ENCODE peak calls at places on chromosomes 7 and 10, in five cellular contexts. K is A549, A is endothelial cell of umbilical vein, R is K562, B is HepG2. P is an unnamed sample.

GRCh38 chr7:34718867-34719266 is 60.8 kb downstream of the NPSR1 start:
- DNase-seq in K (no peak), R (no peak), A (no peak), B (no peak), P (no peak)

GRCh38 chr10:28913436-28913835 is 236.1 kb downstream of the BAMBI start:
- DNase-seq in A (no peak), K (no peak), B (no peak), R (no peak), P (no peak)

GRCh38 chr10:58457761-58458616 is 54.7 kb upstream of the BICC1 start:
- DNase-seq in R (no peak), K (no peak), A (no peak), B (peak; percentile 92), P (no peak)

GRCh38 chr7:109309790-109310189 is 740.1 kb downstream of the DNAJB9 start:
- DNase-seq in B (no peak), K (no peak), A (no peak), R (no peak), P (no peak)

GRCh38 chr10:78904196-78904595 is 164.6 kb upstream of the ZMIZ1 start:
- DNase-seq in R (no peak), A (no peak), B (no peak), K (no peak), P (no peak)

GRCh38 chr7:22713463-22713862 is 13.5 kb upstream of the IL6 start:
- DNase-seq in K (no peak), R (no peak), A (no peak), B (no peak), P (no peak)

GRCh38 chr10:103929396-103929921 is 11.5 kb upstream of the STN1 start:
- DNase-seq in B (no peak), K (no peak), A (no peak), R (no peak), P (no peak)

GRCh38 chr10:33010132-33011037 is 52.4 kb upstream of the ITGB1 start:
- DNase-seq in R (no peak), A (peak; percentile 37), B (peak; percentile 34), K (peak; percentile 98), P (no peak)

GRCh38 chr10:75547391-75548298 is 116.2 kb downstream of the LRMDA start:
- DNase-seq in R (no peak), K (no peak), B (no peak), A (no peak), P (peak; percentile 33)

GRCh38 chr10:21194510-21194993 is 297.4 kb upstream of the NEBL start:
- DNase-seq in B (peak; percentile 31), R (no peak), K (peak; percentile 79), A (peak; percentile 23), P (no peak)

GRCh38 chr7:146922777-146923176 is 806.2 kb downstream of the CNTNAP2 start:
- DNase-seq in A (no peak), R (no peak), K (no peak), B (no peak), P (no peak)

GRCh38 chr7:16395121-16395520 is 26.2 kb downstream of the CRPPA start:
- DNase-seq in R (no peak), B (no peak), K (no peak), A (no peak), P (no peak)

GRCh38 chr10:74337330-74338016 is 186.5 kb downstream of the ADK start:
- DNase-seq in A (no peak), K (peak; percentile 16), R (no peak), B (no peak), P (no peak)

GRCh38 chr7:44293561-44294324 is 31.7 kb downstream of the CAMK2B start:
- DNase-seq in K (no peak), B (no peak), R (no peak), A (no peak), P (no peak)

GRCh38 chr10:114623661-114624294 is 34.3 kb downstream of the ABLIM1 start:
- DNase-seq in B (peak; percentile 95), A (peak; percentile 90), K (peak; percentile 65), R (no peak), P (no peak)

GRCh38 chr10:97090035-97090434 is 95.7 kb downstream of the SLIT1 start:
- DNase-seq in B (no peak), K (no peak), R (no peak), A (no peak), P (no peak)

GRCh38 chr7:152117356-152117755 is 91.9 kb downstream of the GALNT11 start:
- DNase-seq in K (no peak), R (no peak), A (no peak), B (no peak), P (no peak)

GRCh38 chr7:38374507-38374906 is 101.1 kb upstream of the TARP start:
- DNase-seq in K (peak; percentile 42), R (peak; percentile 49), B (peak; percentile 11), A (peak; percentile 70), P (no peak)

GRCh38 chr7:8260871-8261707 is 878 bp downstream of the ICA1 start:
- DNase-seq in R (peak; percentile 56), K (peak; percentile 24), A (peak; percentile 63), B (no peak), P (no peak)

GRCh38 chr7:43649755-43650274 is 66.9 kb downstream of the STK17A start:
- DNase-seq in K (no peak), R (no peak), A (peak; percentile 62), B (no peak), P (peak; percentile 97)

GRCh38 chr10:124002391-124003069 is 90.9 kb downstream of the CHST15 start:
- DNase-seq in A (no peak), R (no peak), K (no peak), B (no peak), P (no peak)

GRCh38 chr10:112456533-112456932 is 9.5 kb downstream of the VTI1A start:
- DNase-seq in R (no peak), A (no peak), B (peak; percentile 9), K (no peak), P (no peak)

GRCh38 chr10:32256613-32257437 is 90.1 kb downstream of the EPC1 start:
- DNase-seq in A (peak; percentile 79), R (peak; percentile 69), B (peak; percentile 40), K (peak; percentile 47), P (peak; percentile 46)

GRCh38 chr10:29189272-29189671 is 99.6 kb upstream of the LYZL1 start:
- DNase-seq in A (no peak), R (no peak), K (no peak), B (no peak), P (no peak)

GRCh38 chr7:39735903-39736302 is 112.5 kb downstream of the RALA start:
- DNase-seq in A (no peak), R (peak; percentile 42), B (no peak), K (no peak), P (peak; percentile 19)

GRCh38 chr10:104336829-104337526 is 1.3 kb downstream of the ITPRIP start:
- DNase-seq in B (peak; percentile 20), R (no peak), A (peak; percentile 47), K (no peak), P (no peak)

GRCh38 chr10:5585517-5586222 is 60.9 kb downstream of the CALML3 start:
- DNase-seq in A (no peak), K (no peak), R (no peak), B (peak; percentile 31), P (no peak)

GRCh38 chr7:47602272-47603004 is 20.5 kb upstream of the TNS3 start:
- DNase-seq in K (peak; percentile 80), B (no peak), A (no peak), R (no peak), P (no peak)

GRCh38 chr7:70857793-70858545 is 274.0 kb upstream of the GALNT17 start:
- DNase-seq in R (no peak), A (no peak), K (no peak), B (no peak), P (no peak)

DNA sequence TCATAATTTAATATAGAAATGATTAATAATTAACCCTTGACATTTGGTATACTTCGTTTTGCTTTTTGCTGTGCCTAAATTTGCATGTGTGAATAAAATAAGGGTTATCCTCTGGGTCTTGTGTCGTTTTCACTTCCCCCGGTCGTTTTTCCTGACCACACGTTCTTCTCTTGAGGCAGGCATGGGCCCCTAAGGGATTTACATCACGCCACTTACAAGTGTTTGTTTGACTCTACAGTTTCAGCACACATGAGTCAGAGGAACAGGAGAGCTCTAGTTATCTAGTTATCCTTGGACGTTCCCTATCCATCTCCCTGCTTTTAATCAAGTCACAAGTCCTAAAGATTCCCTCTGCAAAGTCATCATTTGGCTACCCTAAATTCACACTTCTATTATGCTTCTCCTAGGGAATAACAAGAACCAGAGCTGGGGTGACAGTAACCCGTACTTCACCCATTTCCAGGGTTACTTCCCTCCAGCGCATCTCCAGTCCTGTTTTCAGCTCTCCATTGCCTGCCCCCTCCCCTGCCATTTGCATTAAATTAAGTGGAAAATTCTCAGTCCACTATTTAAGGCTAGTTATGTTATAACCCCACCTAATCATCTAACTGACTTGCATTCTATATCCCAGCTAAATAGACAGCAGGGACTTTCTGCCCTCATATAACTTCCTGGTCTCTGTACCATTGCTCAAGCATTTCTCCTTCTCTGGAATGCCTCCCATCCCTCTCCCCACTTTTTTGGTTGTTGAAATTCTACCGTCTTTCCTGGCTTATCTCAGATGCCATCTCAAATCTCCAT is 206.9 kb downstream of the PTEN start:
- DNase-seq in A (no peak), K (peak; percentile 28), R (no peak), B (no peak), P (peak; percentile 92)
- TF ChIP-seq MYC in A (no peak), K (no peak), R (no peak), B (no peak), P (no peak)

DNA sequence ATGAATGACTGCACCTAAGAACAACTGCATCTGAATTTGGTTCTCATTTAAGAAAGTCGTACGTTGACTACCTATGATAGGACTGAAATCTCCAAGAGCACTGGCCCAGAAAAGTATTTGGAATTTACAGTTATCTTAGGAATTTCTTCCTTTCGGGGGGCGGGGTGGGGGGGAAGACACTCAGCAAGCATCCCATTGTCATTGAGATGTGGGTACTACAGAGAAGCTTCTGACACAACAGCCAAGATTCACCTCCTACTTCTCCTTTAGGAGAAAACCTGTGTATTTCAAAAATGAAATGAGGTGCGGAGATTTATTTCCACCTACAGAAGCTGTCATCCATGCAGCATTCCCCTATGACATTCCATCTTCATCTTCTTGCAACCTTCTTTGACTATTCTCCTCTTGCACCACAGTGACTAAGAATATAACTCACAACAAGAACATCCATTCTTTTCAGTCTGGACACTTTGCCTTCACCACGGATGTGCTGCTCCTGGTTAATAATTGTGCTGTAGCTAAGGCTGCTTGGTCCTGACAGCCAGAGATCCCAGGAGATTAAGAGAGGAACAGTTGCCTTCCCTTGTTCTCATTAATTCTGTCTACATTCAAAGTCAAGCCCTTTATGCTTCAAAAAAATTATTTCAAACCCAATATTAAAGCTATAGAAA is 98.5 kb upstream of the FRMD4A start:
- DNase-seq in K (no peak), A (no peak), B (no peak), R (no peak), P (no peak)
- H3K27ac ChIP-seq in K (no peak overlapping the region), A (no peak overlapping the region), B (no peak overlapping the region), R (no peak overlapping the region), P (no peak overlapping the region)

DNA sequence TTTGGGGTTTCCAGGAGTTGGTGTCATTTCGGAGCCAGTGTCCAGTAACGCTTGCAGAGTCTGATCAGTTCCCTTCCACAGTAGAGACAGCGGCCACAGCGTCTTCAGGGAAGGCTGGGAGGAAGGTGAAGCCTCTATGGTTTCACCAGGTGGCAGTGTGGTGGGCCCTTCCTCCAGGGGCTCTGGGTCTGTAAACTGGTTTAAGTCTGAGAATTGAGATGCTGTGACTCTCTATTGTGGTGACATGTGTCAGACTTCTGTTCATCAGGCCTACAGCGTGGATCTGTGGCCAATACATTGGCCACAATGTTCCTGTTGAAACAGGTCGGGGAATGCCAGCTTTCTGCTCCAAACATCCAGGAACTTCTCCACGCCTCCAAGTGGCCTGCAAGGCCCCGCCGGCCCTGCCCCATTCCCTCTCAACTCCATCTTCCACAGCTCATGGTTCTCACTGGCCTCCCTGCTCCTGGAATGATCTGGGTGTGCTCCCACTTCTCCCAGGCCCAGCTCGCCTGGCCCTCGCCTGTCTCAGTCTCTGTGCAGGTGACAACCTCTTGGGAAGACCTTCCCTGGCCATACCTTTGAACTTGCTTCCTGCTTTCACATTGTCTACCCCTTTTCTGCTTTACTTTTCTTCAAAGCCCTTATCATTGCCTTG is 124.5 kb upstream of the FAM20C start:
- DNase-seq in R (no peak), B (no peak), A (no peak), K (no peak), P (no peak)
- TF ChIP-seq MYC in R (no peak), B (no peak), A (no peak), K (no peak), P (no peak)

GRCh38 chr10:122499491-122499941 is 38.2 kb downstream of the HTRA1 start:
- DNase-seq in K (no peak), B (no peak), R (no peak), A (no peak), P (no peak)
- H3K27ac ChIP-seq in K (no peak overlapping the region), B (no peak overlapping the region), R (no peak overlapping the region), A (no peak overlapping the region), P (no peak overlapping the region)